ENCODE peak calls at places on chromosome 7, in ten cellular contexts. F, D, Y, Z, Q, K, V, U, H and G are unnamed samples.

GRCh38 chr7:127391591-127392181 is 822 bp downstream of the ZNF800 start:
- DNase-seq in F (peak), D (peak), Y (peak), Z (peak), Q (peak), K (peak), V (peak), U (peak), H (no peak), G (peak)

GRCh38 chr7:12067156-12067831 is 143.8 kb upstream of the TMEM106B start:
- DNase-seq in F (peak), D (peak), Y (peak), Z (peak), Q (peak), K (peak), V (peak), U (no peak), H (peak), G (peak)

GRCh38 chr7:26278769-26279168 is 12.9 kb upstream of the SNX10 start:
- DNase-seq in F (no peak), D (no peak), Y (peak), Z (no peak), Q (peak), K (peak), V (peak), U (no peak), H (no peak), G (no peak)

GRCh38 chr7:26321440-26321839 is 29.8 kb downstream of the SNX10 start:
- DNase-seq in F (no peak), D (no peak), Y (no peak), Z (no peak), Q (no peak), K (peak), V (peak), U (no peak), H (no peak), G (no peak)

GRCh38 chr7:87151002-87151505 is 1.2 kb upstream of the DMTF1 start:
- DNase-seq in F (no peak), D (no peak), Y (no peak), Z (no peak), Q (no peak), K (no peak), V (no peak), U (no peak), H (no peak), G (no peak)

GRCh38 chr7:50838675-50839377 is 56.1 kb upstream of the GRB10 start:
- DNase-seq in F (no peak), D (no peak), Y (peak), Z (peak), Q (no peak), K (peak), V (peak), U (peak), H (no peak), G (peak)

GRCh38 chr7:129606801-129607200 is 4.7 kb upstream of the NRF1 start:
- DNase-seq in F (no peak), D (no peak), Y (no peak), Z (no peak), Q (no peak), K (no peak), V (no peak), U (no peak), H (no peak), G (no peak)

GRCh38 chr7:1302936-1303335 is 70.3 kb downstream of the UNCX start:
- DNase-seq in F (no peak), D (no peak), Y (no peak), Z (no peak), Q (no peak), K (no peak), V (no peak), U (no peak), H (no peak), G (no peak)

GRCh38 chr7:36100293-36100692 is 52.8 kb upstream of the EEPD1 start:
- DNase-seq in F (no peak), D (no peak), Y (peak), Z (no peak), Q (peak), K (no peak), V (no peak), U (no peak), H (no peak), G (no peak)

GRCh38 chr7:120658516-120658915 is 199.4 kb downstream of the TSPAN12 start:
- DNase-seq in F (no peak), D (no peak), Y (no peak), Z (no peak), Q (no peak), K (no peak), V (peak), U (no peak), H (no peak), G (no peak)

GRCh38 chr7:17236603-17237002 is 61.8 kb upstream of the AHR start:
- DNase-seq in F (no peak), D (no peak), Y (peak), Z (peak), Q (peak), K (peak), V (peak), U (no peak), H (no peak), G (peak)

GRCh38 chr7:121766676-121767075 is 106.3 kb upstream of the PTPRZ1 start:
- DNase-seq in F (no peak), D (no peak), Y (no peak), Z (no peak), Q (no peak), K (no peak), V (no peak), U (no peak), H (no peak), G (no peak)

GRCh38 chr7:84389242-84389641 is 194.7 kb upstream of the SEMA3A start:
- DNase-seq in F (no peak), D (no peak), Y (no peak), Z (no peak), Q (no peak), K (no peak), V (no peak), U (no peak), H (no peak), G (no peak)

GRCh38 chr7:25091129-25091528 is 33.9 kb downstream of the CYCS start:
- DNase-seq in F (no peak), D (no peak), Y (no peak), Z (no peak), Q (no peak), K (no peak), V (no peak), U (no peak), H (no peak), G (no peak)

DNA sequence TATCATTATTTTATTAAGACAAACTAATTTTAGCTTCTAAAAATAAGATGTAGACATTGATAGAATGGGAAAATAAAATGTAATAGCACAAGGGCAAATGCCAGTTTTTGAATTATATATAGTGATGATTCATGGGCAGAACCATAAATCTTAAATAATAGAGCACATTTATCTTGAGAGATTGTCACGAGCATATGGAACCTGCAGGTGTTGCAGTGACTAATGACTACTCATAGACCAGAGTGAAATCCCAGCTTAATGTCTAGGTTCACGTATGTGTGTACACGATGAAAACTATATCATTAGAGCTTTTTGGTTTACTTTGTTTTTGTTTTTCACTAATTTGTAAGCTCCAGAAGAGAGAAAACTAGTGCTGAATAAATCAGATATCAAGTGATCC is 150.2 kb upstream of the CACNA2D1 start:
- DNase-seq in F (no peak), D (no peak), Y (no peak), Z (no peak), Q (no peak), K (peak), V (peak), U (no peak), H (no peak), G (no peak)
- H3K4me3 ChIP-seq in F (no peak), D (no peak), Y (no peak), Z (no peak), Q (no peak), K (no peak), V (no peak), U (no peak), H (no peak), G (no peak)

DNA sequence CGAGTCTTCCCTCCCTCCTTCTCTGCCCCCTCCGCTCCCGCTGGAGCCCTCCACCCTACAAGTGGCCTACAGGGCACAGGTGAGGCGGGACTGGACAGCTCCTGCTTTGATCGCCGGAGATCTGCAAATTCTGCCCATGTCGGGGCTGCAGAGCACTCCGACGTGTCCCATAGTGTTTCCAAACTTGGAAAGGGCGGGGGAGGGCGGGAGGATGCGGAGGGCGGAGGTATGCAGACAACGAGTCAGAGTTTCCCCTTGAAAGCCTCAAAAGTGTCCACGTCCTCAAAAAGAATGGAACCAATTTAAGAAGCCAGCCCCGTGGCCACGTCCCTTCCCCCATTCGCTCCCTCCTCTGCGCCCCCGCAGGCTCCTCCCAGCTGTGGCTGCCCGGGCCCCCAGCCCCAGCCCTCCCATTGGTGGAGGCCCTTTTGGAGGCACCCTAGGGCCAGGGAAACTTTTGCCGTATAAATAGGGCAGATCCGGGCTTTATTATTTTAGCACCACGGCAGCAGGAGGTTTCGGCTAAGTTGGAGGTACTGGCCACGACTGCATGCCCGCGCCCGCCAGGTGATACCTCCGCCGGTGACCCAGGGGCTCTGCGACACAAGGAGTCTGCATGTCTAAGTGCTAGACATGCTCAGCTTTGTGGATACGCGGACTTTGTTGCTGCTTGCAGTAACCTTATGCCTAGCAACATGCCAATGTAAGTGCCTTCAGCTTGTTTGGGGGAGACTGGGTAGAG is at the start of gene COL1A2:
- DNase-seq in F (no peak), D (peak), Y (peak), Z (peak), Q (peak), K (peak), V (peak), U (peak), H (peak), G (peak)
- H3K4me3 ChIP-seq in F (peak), D (peak), Y (peak), Z (peak), Q (peak), K (no peak), V (no peak), U (peak), H (peak), G (peak)

DNA sequence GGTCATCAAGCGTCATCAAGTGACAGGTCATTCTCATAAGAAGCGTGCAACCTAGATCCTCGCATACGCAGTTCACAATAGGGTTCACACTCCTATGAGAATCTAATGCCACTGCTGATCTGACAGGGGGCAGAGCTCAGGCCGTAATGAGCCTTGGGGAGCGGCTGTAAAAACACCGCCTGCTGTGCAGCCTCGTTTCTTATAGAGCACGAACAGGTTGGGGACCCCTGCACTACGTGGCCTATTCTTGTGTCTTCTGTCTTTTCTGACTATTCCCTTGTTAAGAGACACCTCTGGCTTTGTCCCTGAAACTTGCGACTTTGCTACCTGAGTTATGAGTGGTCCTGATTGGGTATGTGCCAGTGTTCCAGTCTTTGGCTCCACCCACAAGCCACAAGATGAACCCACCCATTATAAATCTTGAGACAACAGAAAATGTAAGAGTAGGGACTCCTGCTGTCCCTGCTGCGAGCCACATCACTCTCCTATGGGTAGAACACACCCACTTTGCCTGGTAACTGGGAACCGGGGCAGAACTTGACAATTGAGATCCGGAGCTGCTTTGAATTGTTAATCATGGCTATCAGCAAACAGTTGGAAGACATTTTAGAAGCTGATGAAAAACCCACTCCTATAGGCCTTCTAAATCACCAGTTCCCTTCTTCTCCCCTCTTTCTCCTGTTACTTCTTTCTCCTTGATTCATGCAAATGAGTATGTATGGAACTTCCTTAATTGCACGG is 55.8 kb upstream of the EXOC4 start:
- DNase-seq in F (no peak), D (no peak), Y (no peak), Z (no peak), Q (no peak), K (no peak), V (no peak), U (no peak), H (no peak), G (no peak)
- H3K4me3 ChIP-seq in F (no peak), D (no peak), Y (no peak), Z (no peak), Q (no peak), K (no peak), V (no peak), U (no peak), H (no peak), G (no peak)

DNA sequence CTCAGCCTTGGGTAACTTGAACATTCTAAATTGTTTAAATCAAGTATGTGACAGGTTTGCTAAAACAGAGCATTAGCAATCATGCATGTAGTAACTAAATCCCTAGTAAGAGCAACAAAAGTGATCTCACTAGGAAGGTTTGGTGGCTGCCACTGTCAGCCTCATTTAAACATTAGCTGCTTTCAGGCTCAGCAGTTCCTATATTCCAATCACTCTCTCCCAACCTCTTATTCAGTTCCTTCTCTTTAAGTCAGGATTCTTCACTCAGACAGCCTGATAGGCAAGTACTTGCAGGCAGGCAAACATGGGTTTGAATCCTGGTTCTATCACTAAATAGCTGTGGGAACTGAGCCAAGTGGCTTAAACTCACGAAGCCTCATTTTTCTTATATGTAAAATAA is 3.6 kb downstream of the CREB3L2 start:
- DNase-seq in F (no peak), D (no peak), Y (no peak), Z (peak), Q (no peak), K (no peak), V (peak), U (no peak), H (no peak), G (no peak)
- H3K4me3 ChIP-seq in F (no peak), D (no peak), Y (peak), Z (peak), Q (peak), K (no peak), V (no peak), U (peak), H (peak), G (no peak)